ENCODE peak calls at places on chromosomes 11 and 22, in ten cellular contexts. One of them, this sample, is unnamed.

GRCh38 chr11:64890084-64890944 is 11.9 kb upstream of the EHD1 start:
- DNase-seq in K562: no peak
- DNase-seq in HepG2: no peak
- DNase-seq in GM12878: no peak
- DNase-seq in stomach: no peak
- DNase-seq in suprapubic skin: no peak
- DNase-seq in transverse colon: peak
- DNase-seq in esophagus muscularis mucosa: no peak
- DNase-seq in H1: no peak
- DNase-seq in SK-N-SH: no peak
- DNase-seq in this sample: no peak

GRCh38 chr11:20022363-20023081 is 137.8 kb downstream of the DBX1 start:
- DNase-seq in K562: no peak
- DNase-seq in HepG2: peak
- DNase-seq in GM12878: no peak
- DNase-seq in stomach: no peak
- DNase-seq in suprapubic skin: no peak
- DNase-seq in transverse colon: no peak
- DNase-seq in esophagus muscularis mucosa: no peak
- DNase-seq in H1: no peak
- DNase-seq in SK-N-SH: no peak
- DNase-seq in this sample: no peak

GRCh38 chr11:804599-804964 is 449 bp downstream of the PIDD1 start:
- DNase-seq in K562: no peak
- DNase-seq in HepG2: no peak
- DNase-seq in GM12878: no peak
- DNase-seq in stomach: no peak
- DNase-seq in suprapubic skin: no peak
- DNase-seq in transverse colon: no peak
- DNase-seq in esophagus muscularis mucosa: no peak
- DNase-seq in H1: no peak
- DNase-seq in SK-N-SH: peak
- DNase-seq in this sample: no peak

GRCh38 chr11:77697865-77698264 is 60.3 kb upstream of the CLNS1A start:
- DNase-seq in K562: no peak
- DNase-seq in HepG2: no peak
- DNase-seq in GM12878: no peak
- DNase-seq in stomach: no peak
- DNase-seq in suprapubic skin: no peak
- DNase-seq in transverse colon: no peak
- DNase-seq in esophagus muscularis mucosa: no peak
- DNase-seq in H1: no peak
- DNase-seq in SK-N-SH: no peak
- DNase-seq in this sample: no peak

GRCh38 chr11:2248242-2248641 is 22.1 kb downstream of the ASCL2 start:
- DNase-seq in K562: no peak
- DNase-seq in HepG2: no peak
- DNase-seq in GM12878: no peak
- DNase-seq in stomach: no peak
- DNase-seq in suprapubic skin: no peak
- DNase-seq in transverse colon: no peak
- DNase-seq in esophagus muscularis mucosa: no peak
- DNase-seq in H1: no peak
- DNase-seq in SK-N-SH: no peak
- DNase-seq in this sample: peak

GRCh38 chr22:29275167-29275566 is 7.1 kb downstream of the EWSR1 start:
- DNase-seq in K562: no peak
- DNase-seq in HepG2: no peak
- DNase-seq in GM12878: no peak
- DNase-seq in stomach: no peak
- DNase-seq in suprapubic skin: no peak
- DNase-seq in transverse colon: no peak
- DNase-seq in esophagus muscularis mucosa: no peak
- DNase-seq in H1: no peak
- DNase-seq in SK-N-SH: no peak
- DNase-seq in this sample: no peak

GRCh38 chr11:122820158-122820557 is 18.1 kb upstream of the CRTAM start:
- DNase-seq in K562: no peak
- DNase-seq in HepG2: no peak
- DNase-seq in GM12878: no peak
- DNase-seq in stomach: no peak
- DNase-seq in suprapubic skin: no peak
- DNase-seq in transverse colon: no peak
- DNase-seq in esophagus muscularis mucosa: no peak
- DNase-seq in H1: no peak
- DNase-seq in SK-N-SH: no peak
- DNase-seq in this sample: no peak

GRCh38 chr11:110518809-110519514 is 89.2 kb downstream of the FDX1 start:
- DNase-seq in K562: no peak
- DNase-seq in HepG2: no peak
- DNase-seq in GM12878: no peak
- DNase-seq in stomach: no peak
- DNase-seq in suprapubic skin: no peak
- DNase-seq in transverse colon: no peak
- DNase-seq in esophagus muscularis mucosa: peak
- DNase-seq in H1: no peak
- DNase-seq in SK-N-SH: no peak
- DNase-seq in this sample: no peak

GRCh38 chr11:113986351-113987140 is 11.6 kb downstream of the HTR3A start:
- DNase-seq in K562: no peak
- DNase-seq in HepG2: no peak
- DNase-seq in GM12878: no peak
- DNase-seq in stomach: no peak
- DNase-seq in suprapubic skin: no peak
- DNase-seq in transverse colon: no peak
- DNase-seq in esophagus muscularis mucosa: no peak
- DNase-seq in H1: no peak
- DNase-seq in SK-N-SH: no peak
- DNase-seq in this sample: no peak

GRCh38 chr11:79428406-79428805 is 12.4 kb downstream of the TENM4 start:
- DNase-seq in K562: no peak
- DNase-seq in HepG2: no peak
- DNase-seq in GM12878: no peak
- DNase-seq in stomach: no peak
- DNase-seq in suprapubic skin: no peak
- DNase-seq in transverse colon: no peak
- DNase-seq in esophagus muscularis mucosa: peak
- DNase-seq in H1: no peak
- DNase-seq in SK-N-SH: no peak
- DNase-seq in this sample: no peak

GRCh38 chr11:10021563-10021962 is 272.5 kb downstream of the SBF2 start:
- DNase-seq in K562: no peak
- DNase-seq in HepG2: peak
- DNase-seq in GM12878: no peak
- DNase-seq in stomach: no peak
- DNase-seq in suprapubic skin: no peak
- DNase-seq in transverse colon: no peak
- DNase-seq in esophagus muscularis mucosa: no peak
- DNase-seq in H1: no peak
- DNase-seq in SK-N-SH: peak
- DNase-seq in this sample: no peak

GRCh38 chr22:48803171-48803992 is 1024.3 kb downstream of the BRD1 start:
- DNase-seq in K562: no peak
- DNase-seq in HepG2: no peak
- DNase-seq in GM12878: no peak
- DNase-seq in stomach: no peak
- DNase-seq in suprapubic skin: no peak
- DNase-seq in transverse colon: no peak
- DNase-seq in esophagus muscularis mucosa: no peak
- DNase-seq in H1: no peak
- DNase-seq in SK-N-SH: no peak
- DNase-seq in this sample: no peak

GRCh38 chr22:48804811-48805301 is 1022.8 kb downstream of the BRD1 start:
- DNase-seq in K562: no peak
- DNase-seq in HepG2: no peak
- DNase-seq in GM12878: no peak
- DNase-seq in stomach: no peak
- DNase-seq in suprapubic skin: no peak
- DNase-seq in transverse colon: no peak
- DNase-seq in esophagus muscularis mucosa: no peak
- DNase-seq in H1: no peak
- DNase-seq in SK-N-SH: no peak
- DNase-seq in this sample: no peak

GRCh38 chr22:48803993-48804810 is 1023.5 kb downstream of the BRD1 start:
- DNase-seq in K562: no peak
- DNase-seq in HepG2: no peak
- DNase-seq in GM12878: no peak
- DNase-seq in stomach: no peak
- DNase-seq in suprapubic skin: no peak
- DNase-seq in transverse colon: no peak
- DNase-seq in esophagus muscularis mucosa: no peak
- DNase-seq in H1: no peak
- DNase-seq in SK-N-SH: no peak
- DNase-seq in this sample: no peak

GRCh38 chr22:48800886-48801607 is 1026.6 kb downstream of the BRD1 start:
- DNase-seq in K562: no peak
- DNase-seq in HepG2: no peak
- DNase-seq in GM12878: no peak
- DNase-seq in stomach: no peak
- DNase-seq in suprapubic skin: no peak
- DNase-seq in transverse colon: no peak
- DNase-seq in esophagus muscularis mucosa: no peak
- DNase-seq in H1: no peak
- DNase-seq in SK-N-SH: no peak
- DNase-seq in this sample: no peak

DNA sequence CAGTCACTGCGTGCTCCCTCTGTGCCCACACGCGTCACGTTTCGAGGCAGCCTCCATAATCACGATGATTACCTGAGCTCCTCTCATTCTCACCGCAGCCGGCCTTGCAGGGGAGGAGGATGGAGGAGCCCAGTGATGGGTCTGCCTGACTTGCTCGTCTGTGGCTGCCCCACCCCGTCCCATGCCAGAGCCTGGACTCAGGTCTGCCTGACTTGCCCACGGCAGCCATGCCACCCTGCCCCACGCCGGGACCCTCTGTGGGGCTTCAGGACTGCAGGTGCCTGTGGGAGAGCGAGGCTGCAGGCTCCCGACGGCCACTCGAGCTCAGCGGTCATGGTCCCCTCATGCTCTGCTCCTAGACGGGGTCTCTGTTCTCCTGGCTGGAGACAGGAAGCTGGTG is 1025.1 kb downstream of the BRD1 start:
- DNase-seq in K562: no peak
- DNase-seq in HepG2: no peak
- DNase-seq in GM12878: no peak
- DNase-seq in stomach: no peak
- DNase-seq in suprapubic skin: peak
- DNase-seq in transverse colon: no peak
- DNase-seq in esophagus muscularis mucosa: no peak
- DNase-seq in H1: no peak
- DNase-seq in SK-N-SH: no peak
- DNase-seq in this sample: no peak
- TF ChIP-seq EP300 in K562: no peak
- TF ChIP-seq EP300 in HepG2: no peak
- TF ChIP-seq EP300 in GM12878: no peak
- TF ChIP-seq EP300 in stomach: no peak
- TF ChIP-seq EP300 in suprapubic skin: no peak
- TF ChIP-seq EP300 in transverse colon: no peak
- TF ChIP-seq EP300 in esophagus muscularis mucosa: no peak
- TF ChIP-seq EP300 in H1: no peak
- TF ChIP-seq EP300 in SK-N-SH: no peak
- TF ChIP-seq EP300 in this sample: no peak

GRCh38 chr22:31103111-31103510 is 4.3 kb downstream of the SELENOM start:
- DNase-seq in K562: no peak
- DNase-seq in HepG2: no peak
- DNase-seq in GM12878: no peak
- DNase-seq in stomach: no peak
- DNase-seq in suprapubic skin: no peak
- DNase-seq in transverse colon: no peak
- DNase-seq in esophagus muscularis mucosa: no peak
- DNase-seq in H1: no peak
- DNase-seq in SK-N-SH: no peak
- DNase-seq in this sample: no peak

GRCh38 chr22:31103899-31104694 is 3.3 kb downstream of the SELENOM start:
- DNase-seq in K562: no peak
- DNase-seq in HepG2: no peak
- DNase-seq in GM12878: no peak
- DNase-seq in stomach: no peak
- DNase-seq in suprapubic skin: no peak
- DNase-seq in transverse colon: no peak
- DNase-seq in esophagus muscularis mucosa: no peak
- DNase-seq in H1: no peak
- DNase-seq in SK-N-SH: no peak
- DNase-seq in this sample: peak

GRCh38 chr22:31105282-31105929 is 2.0 kb downstream of the SELENOM start:
- DNase-seq in K562: no peak
- DNase-seq in HepG2: no peak
- DNase-seq in GM12878: no peak
- DNase-seq in stomach: no peak
- DNase-seq in suprapubic skin: no peak
- DNase-seq in transverse colon: no peak
- DNase-seq in esophagus muscularis mucosa: no peak
- DNase-seq in H1: no peak
- DNase-seq in SK-N-SH: no peak
- DNase-seq in this sample: peak

GRCh38 chr22:31106001-31106571 is 1.3 kb downstream of the SELENOM start:
- DNase-seq in K562: no peak
- DNase-seq in HepG2: no peak
- DNase-seq in GM12878: no peak
- DNase-seq in stomach: no peak
- DNase-seq in suprapubic skin: no peak
- DNase-seq in transverse colon: no peak
- DNase-seq in esophagus muscularis mucosa: no peak
- DNase-seq in H1: no peak
- DNase-seq in SK-N-SH: no peak
- DNase-seq in this sample: peak

GRCh38 chr22:31104869-31105268 is 2.5 kb downstream of the SELENOM start:
- DNase-seq in K562: no peak
- DNase-seq in HepG2: no peak
- DNase-seq in GM12878: no peak
- DNase-seq in stomach: no peak
- DNase-seq in suprapubic skin: no peak
- DNase-seq in transverse colon: no peak
- DNase-seq in esophagus muscularis mucosa: no peak
- DNase-seq in H1: peak
- DNase-seq in SK-N-SH: no peak
- DNase-seq in this sample: peak
- TF ChIP-seq POLR2AphosphoS5 in K562: no peak
- TF ChIP-seq POLR2AphosphoS5 in HepG2: no peak
- TF ChIP-seq POLR2AphosphoS5 in GM12878: no peak
- TF ChIP-seq POLR2AphosphoS5 in stomach: no peak
- TF ChIP-seq POLR2AphosphoS5 in suprapubic skin: no peak
- TF ChIP-seq POLR2AphosphoS5 in transverse colon: peak
- TF ChIP-seq POLR2AphosphoS5 in esophagus muscularis mucosa: no peak
- TF ChIP-seq POLR2AphosphoS5 in H1: no peak
- TF ChIP-seq POLR2AphosphoS5 in SK-N-SH: no peak
- TF ChIP-seq POLR2AphosphoS5 in this sample: peak

GRCh38 chr11:66133216-66133775 is 63.2 kb downstream of the PACS1 start:
- DNase-seq in K562: no peak
- DNase-seq in HepG2: no peak
- DNase-seq in GM12878: no peak
- DNase-seq in stomach: no peak
- DNase-seq in suprapubic skin: no peak
- DNase-seq in transverse colon: no peak
- DNase-seq in esophagus muscularis mucosa: no peak
- DNase-seq in H1: no peak
- DNase-seq in SK-N-SH: peak
- DNase-seq in this sample: no peak
- TF ChIP-seq EP300 in K562: no peak
- TF ChIP-seq EP300 in HepG2: no peak
- TF ChIP-seq EP300 in GM12878: no peak
- TF ChIP-seq EP300 in stomach: no peak
- TF ChIP-seq EP300 in suprapubic skin: no peak
- TF ChIP-seq EP300 in transverse colon: no peak
- TF ChIP-seq EP300 in esophagus muscularis mucosa: no peak
- TF ChIP-seq EP300 in H1: no peak
- TF ChIP-seq EP300 in SK-N-SH: peak
- TF ChIP-seq EP300 in this sample: no peak

GRCh38 chr22:31211862-31212730 is at the start of gene LIMK2:
- DNase-seq in K562: peak
- DNase-seq in HepG2: peak
- DNase-seq in GM12878: peak
- DNase-seq in stomach: peak
- DNase-seq in suprapubic skin: peak
- DNase-seq in transverse colon: peak
- DNase-seq in esophagus muscularis mucosa: peak
- DNase-seq in H1: peak
- DNase-seq in SK-N-SH: peak
- DNase-seq in this sample: peak
- TF ChIP-seq POLR2AphosphoS5 in K562: peak
- TF ChIP-seq POLR2AphosphoS5 in HepG2: peak
- TF ChIP-seq POLR2AphosphoS5 in GM12878: peak
- TF ChIP-seq POLR2AphosphoS5 in stomach: peak
- TF ChIP-seq POLR2AphosphoS5 in suprapubic skin: no peak
- TF ChIP-seq POLR2AphosphoS5 in transverse colon: peak
- TF ChIP-seq POLR2AphosphoS5 in esophagus muscularis mucosa: peak
- TF ChIP-seq POLR2AphosphoS5 in H1: peak
- TF ChIP-seq POLR2AphosphoS5 in SK-N-SH: peak
- TF ChIP-seq POLR2AphosphoS5 in this sample: peak

This sample was measured in sigmoid colon.